ENCODE peak calls at places on chromosomes 6 and 20, in five cellular contexts. F is psoas muscle, G is A549, Y is foreskin fibroblast, H is AG09319. B is an unnamed sample.

GRCh38 chr6:42120895-42121865 is 21.2 kb downstream of the C6orf132 start:
- DNase-seq in Y (no peak), H (no peak), F (no peak), G (peak), B (no peak)

GRCh38 chr6:210104-210456 is 82.2 kb upstream of the DUSP22 start:
- DNase-seq in H (no peak), F (no peak), Y (no peak), G (no peak), B (no peak)

GRCh38 chr6:116218172-116218633 is 35.7 kb downstream of the TSPYL4 start:
- DNase-seq in G (no peak), Y (no peak), F (no peak), H (no peak), B (no peak)

GRCh38 chr6:46263709-46264091 is 92.9 kb upstream of the ENPP5 start:
- DNase-seq in H (peak), F (no peak), G (no peak), Y (peak), B (no peak)

GRCh38 chr6:56314683-56315523 is 67.5 kb upstream of the COL21A1 start:
- DNase-seq in F (no peak), G (peak), Y (peak), H (no peak), B (no peak)

GRCh38 chr20:52313335-52313963 is 121.9 kb upstream of the ZFP64 start:
- DNase-seq in G (peak), F (no peak), H (peak), Y (no peak), B (no peak)

GRCh38 chr20:44738779-44739477 is 6.7 kb upstream of the KCNK15 start:
- DNase-seq in F (peak), Y (peak), G (peak), H (peak), B (no peak)

GRCh38 chr20:25248501-25249172 is 752 bp downstream of the PYGB start:
- DNase-seq in Y (no peak), H (no peak), F (no peak), G (no peak), B (peak)

GRCh38 chr20:37319120-37319717 is 26.7 kb upstream of the SRC start:
- DNase-seq in H (no peak), Y (no peak), G (no peak), F (no peak), B (no peak)

GRCh38 chr20:3071610-3072529 is at the start of gene OXT:
- DNase-seq in G (no peak), Y (no peak), F (peak), H (no peak), B (no peak)

GRCh38 chr20:11901127-11901526 is 16.6 kb upstream of the BTBD3 start:
- DNase-seq in F (no peak), H (no peak), G (no peak), Y (peak), B (no peak)

GRCh38 chr6:98827295-98828159 is 6.8 kb upstream of the POU3F2 start:
- DNase-seq in G (no peak), H (no peak), F (no peak), Y (no peak), B (no peak)

GRCh38 chr6:37524025-37524647 is 24.4 kb upstream of the CCDC167 start:
- DNase-seq in G (no peak), H (no peak), F (no peak), Y (peak), B (no peak)

GRCh38 chr6:101700655-101701054 is 307.1 kb downstream of the GRIK2 start:
- DNase-seq in H (no peak), Y (no peak), G (no peak), F (no peak), B (no peak)

GRCh38 chr20:13900506-13900905 is 89.9 kb downstream of the SEL1L2 start:
- DNase-seq in H (no peak), Y (no peak), G (no peak), F (no peak), B (no peak)

GRCh38 chr6:8236956-8237355 is 134.6 kb upstream of the EEF1E1 start:
- DNase-seq in H (no peak), F (no peak), G (no peak), Y (no peak), B (no peak)

GRCh38 chr6:49839957-49840356 is 26.4 kb downstream of the CRISP1 start:
- DNase-seq in H (no peak), Y (no peak), G (no peak), F (no peak), B (no peak)

GRCh38 chr6:123804771-123805540 is 1.3 kb downstream of the NKAIN2 start:
- DNase-seq in G (no peak), F (no peak), H (no peak), Y (no peak), B (no peak)

GRCh38 chr20:56735087-56735642 is 106.1 kb downstream of the TFAP2C start:
- DNase-seq in Y (no peak), H (no peak), F (no peak), G (no peak), B (no peak)

GRCh38 chr20:22373164-22373895 is 211.0 kb downstream of the FOXA2 start:
- DNase-seq in H (no peak), Y (no peak), G (no peak), F (no peak), B (no peak)

GRCh38 chr20:58251979-58252591 is 23.6 kb upstream of the ANKRD60 start:
- DNase-seq in F (no peak), Y (peak), H (peak), G (peak), B (no peak)

GRCh38 chr6:28585335-28585734 is 59.7 kb downstream of the GPX5 start:
- DNase-seq in H (no peak), Y (no peak), G (no peak), F (no peak), B (no peak)

GRCh38 chr20:62891111-62891510 is 29.5 kb upstream of the TCFL5 start:
- DNase-seq in F (no peak), H (no peak), Y (no peak), G (no peak), B (no peak)

GRCh38 chr20:57409316-57409671 is 18.1 kb downstream of the RBM38 start:
- DNase-seq in H (no peak), F (peak), G (no peak), Y (no peak), B (no peak)

GRCh38 chr6:56329296-56330050 is 82.1 kb upstream of the COL21A1 start:
- DNase-seq in H (no peak), F (no peak), G (no peak), Y (no peak), B (no peak)

GRCh38 chr20:56925696-56926101 is 296.6 kb downstream of the TFAP2C start:
- DNase-seq in H (no peak), Y (peak), G (no peak), F (no peak), B (no peak)

GRCh38 chr6:145562771-145563615 is 172.3 kb downstream of the EPM2A start:
- DNase-seq in Y (peak), F (no peak), H (no peak), G (no peak), B (no peak)

GRCh38 chr20:8721098-8721497 is 347.8 kb upstream of the PLCB4 start:
- DNase-seq in G (peak), Y (peak), H (peak), F (no peak), B (peak)

GRCh38 chr6:53347250-53347920 is 1.4 kb downstream of the ELOVL5 start:
- DNase-seq in F (no peak), G (no peak), H (no peak), Y (peak), B (no peak)

GRCh38 chr20:32482251-32483220 is 102.6 kb downstream of the NOL4L start:
- DNase-seq in G (no peak), F (peak), H (no peak), Y (no peak), B (peak)

GRCh38 chr6:131789219-131789618 is 18.6 kb upstream of the ENPP1 start:
- DNase-seq in H (no peak), G (no peak), Y (no peak), F (no peak), B (no peak)

GRCh38 chr6:11854418-11855165 is 76.0 kb upstream of the ADTRP start:
- DNase-seq in H (peak), Y (peak), F (no peak), G (peak), B (no peak)

GRCh38 chr6:14767176-14767575 is 478.7 kb upstream of the JARID2 start:
- DNase-seq in Y (no peak), F (no peak), H (no peak), G (no peak), B (no peak)

GRCh38 chr6:14763616-14764015 is 482.3 kb upstream of the JARID2 start:
- DNase-seq in F (no peak), Y (no peak), H (no peak), G (no peak), B (no peak)

GRCh38 chr6:14765753-14766152 is 480.1 kb upstream of the JARID2 start:
- DNase-seq in H (no peak), G (no peak), Y (no peak), F (no peak), B (no peak)

GRCh38 chr6:14765106-14765505 is 480.8 kb upstream of the JARID2 start:
- DNase-seq in F (no peak), G (peak), H (no peak), Y (peak), B (no peak)

GRCh38 chr6:14766595-14766994 is 479.3 kb upstream of the JARID2 start:
- DNase-seq in F (no peak), Y (peak), H (no peak), G (no peak), B (no peak)
- TF ChIP-seq CTCF in F (no peak), Y (no peak), H (no peak), G (no peak), B (no peak)

DNA sequence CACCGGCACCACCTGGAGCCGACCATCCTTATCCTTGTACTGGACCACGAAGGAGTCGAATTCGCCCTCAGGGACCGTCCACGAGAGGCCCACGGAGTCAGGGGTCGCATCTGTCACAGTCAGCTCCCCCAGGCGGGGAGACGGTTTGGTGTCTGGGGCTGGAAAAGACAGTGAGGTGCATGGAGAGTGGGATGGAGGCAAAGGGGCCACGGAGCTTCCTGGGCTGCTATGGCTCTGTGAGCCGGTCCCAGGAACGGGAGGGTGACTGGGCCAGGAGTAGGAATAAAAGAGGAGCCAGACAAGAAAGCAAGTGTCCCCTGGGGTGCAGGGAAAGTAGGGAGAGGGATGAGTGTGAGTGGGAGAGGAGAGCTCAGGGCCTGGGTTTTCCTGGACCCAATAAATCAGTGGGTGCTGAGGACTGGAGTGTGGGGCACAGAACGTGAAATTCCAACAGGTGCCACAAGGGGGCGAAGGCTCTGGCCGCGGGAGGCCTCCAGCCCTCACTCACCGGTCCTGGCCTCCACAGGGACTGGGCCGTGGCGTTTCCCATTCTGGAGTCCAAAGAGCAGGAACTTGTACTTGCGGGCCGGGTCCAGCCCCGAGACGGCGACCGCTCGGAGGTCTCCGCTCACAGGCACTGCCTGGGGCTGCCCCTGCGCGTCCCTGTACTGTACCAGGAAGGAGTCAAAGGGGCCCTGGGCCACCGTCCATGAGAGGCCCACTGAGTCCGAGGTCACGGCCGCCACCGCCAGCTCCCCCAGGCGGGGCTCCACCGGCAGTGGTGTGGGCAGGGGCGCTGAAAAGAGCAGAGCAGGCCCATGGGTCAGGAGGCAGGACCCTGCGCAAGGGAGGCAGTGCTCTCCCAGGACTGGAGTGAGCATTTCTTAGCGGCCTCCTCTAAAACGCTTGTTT is 9.9 kb downstream of the CYP21A2 start:
- DNase-seq in Y (peak), F (peak), H (no peak), G (peak), B (peak)
- TF ChIP-seq CTCF in Y (peak), F (peak), H (peak), G (peak), B (peak)

GRCh38 chr6:21937466-21937865 is 343.9 kb downstream of the SOX4 start:
- DNase-seq in Y (no peak), F (no peak), G (no peak), H (no peak), B (no peak)
- TF ChIP-seq CTCF in Y (no peak), F (no peak), G (no peak), H (no peak), B (no peak)

GRCh38 chr6:41071501-41071922 is 644 bp downstream of the OARD1 start:
- DNase-seq in Y (no peak), F (no peak), H (no peak), G (no peak), B (no peak)
- TF ChIP-seq CTCF in Y (no peak), F (no peak), H (no peak), G (no peak), B (peak)

GRCh38 chr6:95867205-95867604 is 148.6 kb upstream of the FUT9 start:
- DNase-seq in Y (no peak), G (no peak), H (no peak), F (no peak), B (no peak)

GRCh38 chr6:95865857-95866256 is 149.9 kb upstream of the FUT9 start:
- DNase-seq in Y (no peak), H (no peak), G (no peak), F (no peak), B (no peak)

GRCh38 chr6:95866732-95867131 is 149.0 kb upstream of the FUT9 start:
- DNase-seq in Y (no peak), F (no peak), G (peak), H (no peak), B (no peak)
- TF ChIP-seq CTCF in Y (no peak), F (no peak), G (peak), H (no peak), B (peak)

GRCh38 chr6:80316655-80317332 is 210.3 kb downstream of the BCKDHB start:
- DNase-seq in Y (peak), F (no peak), G (no peak), H (no peak), B (no peak)
- TF ChIP-seq CTCF in Y (peak), F (no peak), G (no peak), H (peak), B (no peak)

GRCh38 chr6:63272397-63272796 is 47.4 kb downstream of the LGSN start:
- DNase-seq in G (peak), Y (peak), H (no peak), F (no peak), B (no peak)
- TF ChIP-seq CTCF in G (peak), Y (no peak), H (peak), F (peak), B (peak)

DNA sequence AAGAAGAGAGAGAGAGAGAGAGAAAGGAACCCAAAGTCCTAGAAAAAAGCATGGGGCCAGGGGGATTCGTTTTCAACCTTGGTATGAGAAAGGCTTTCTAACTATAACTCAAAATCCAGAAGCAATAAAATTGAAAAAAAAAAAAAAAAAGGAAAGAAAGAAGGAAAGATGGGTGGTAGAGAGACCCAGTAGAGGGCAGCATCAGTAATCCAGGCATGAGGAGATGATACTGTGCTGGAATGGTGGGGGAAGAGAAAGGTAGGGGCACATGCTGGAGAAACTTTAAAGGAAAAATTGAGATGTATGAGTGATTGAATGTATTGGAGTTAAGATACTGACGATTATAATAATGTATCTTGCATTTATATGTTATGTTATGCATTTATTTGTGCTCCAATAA is 1040.7 kb upstream of the FLRT3 start:
- DNase-seq in H (no peak), Y (no peak), F (no peak), G (peak), B (no peak)
- TF ChIP-seq CTCF in H (peak), Y (peak), F (no peak), G (peak), B (no peak)

GRCh38 chr20:16284385-16285100 is 288.7 kb downstream of the KIF16B start:
- DNase-seq in H (no peak), F (no peak), Y (no peak), G (no peak), B (no peak)

GRCh38 chr20:16283978-16284377 is 289.3 kb downstream of the KIF16B start:
- DNase-seq in H (no peak), Y (no peak), F (peak), G (no peak), B (no peak)

GRCh38 chr20:16283307-16283706 is 289.9 kb downstream of the KIF16B start:
- DNase-seq in F (no peak), H (no peak), G (no peak), Y (no peak), B (no peak)

GRCh38 chr20:16280219-16280618 is 293.0 kb downstream of the KIF16B start:
- DNase-seq in Y (no peak), G (no peak), H (no peak), F (no peak), B (no peak)

DNA sequence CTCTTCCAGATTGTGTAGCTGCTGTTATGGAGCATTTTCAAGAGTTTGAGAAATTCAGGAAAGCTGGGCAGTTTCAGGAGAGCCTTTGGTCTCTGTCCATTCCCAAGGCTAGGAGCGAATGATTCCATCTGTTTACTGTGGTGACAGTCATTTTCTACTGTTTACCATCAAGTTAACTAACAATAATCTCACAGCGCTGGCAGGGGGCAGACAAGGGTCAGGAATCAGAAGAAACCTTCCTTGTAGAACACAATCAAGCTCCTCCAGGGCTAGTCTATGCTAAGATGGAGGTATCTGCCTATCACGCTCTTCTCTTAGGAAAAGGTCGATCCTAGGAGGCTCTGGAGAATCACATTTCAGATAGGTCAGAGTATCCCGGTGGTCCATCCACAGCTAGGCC is 293.9 kb downstream of the KIF16B start:
- DNase-seq in Y (no peak), G (peak), H (no peak), F (no peak), B (no peak)
- TF ChIP-seq CTCF in Y (no peak), G (no peak), H (no peak), F (no peak), B (no peak)